ENCODE peak calls at places on chromosomes 4 and X, in five cellular contexts. One of them, this sample, is unnamed.

GRCh38 chr4:145618210-145618911 is 824 bp upstream of the MMAA start:
- DNase-seq in NCI-H510A treated with DMSO at 0.1 percent for 48 hours: no peak
- DNase-seq in COLO829: peak; percentile 20
- DNase-seq in ELR: peak; percentile 36
- DNase-seq in right atrium auricular region: no peak
- DNase-seq in this sample: peak; percentile 58

GRCh38 chrX:69493193-69493592 is 10.9 kb upstream of the NALF2 start:
- DNase-seq in NCI-H510A treated with DMSO at 0.1 percent for 48 hours: peak; percentile 32
- DNase-seq in right atrium auricular region: no peak
- DNase-seq in COLO829: peak; percentile 22
- DNase-seq in ELR: no peak
- DNase-seq in this sample: peak; percentile 65

GRCh38 chr4:132240094-132240493 is 909.0 kb upstream of the PCDH10 start:
- DNase-seq in ELR: no peak
- DNase-seq in COLO829: no peak
- DNase-seq in NCI-H510A treated with DMSO at 0.1 percent for 48 hours: no peak
- DNase-seq in right atrium auricular region: no peak
- DNase-seq in this sample: no peak

GRCh38 chr4:154045086-154045485 is 256.2 kb upstream of the SFRP2 start:
- DNase-seq in ELR: no peak
- DNase-seq in NCI-H510A treated with DMSO at 0.1 percent for 48 hours: no peak
- DNase-seq in right atrium auricular region: no peak
- DNase-seq in COLO829: no peak
- DNase-seq in this sample: no peak

GRCh38 chrX:73944582-73944947 is 359.4 kb upstream of the ZCCHC13 start:
- DNase-seq in COLO829: no peak
- DNase-seq in right atrium auricular region: no peak
- DNase-seq in NCI-H510A treated with DMSO at 0.1 percent for 48 hours: no peak
- DNase-seq in ELR: peak; percentile 26
- DNase-seq in this sample: peak; percentile 48

GRCh38 chrX:153573999-153574398 is 24.9 kb downstream of the CCNQ start:
- DNase-seq in ELR: no peak
- DNase-seq in right atrium auricular region: no peak
- DNase-seq in NCI-H510A treated with DMSO at 0.1 percent for 48 hours: no peak
- DNase-seq in COLO829: no peak
- DNase-seq in this sample: peak; percentile 77

GRCh38 chr4:80434238-80434637 is 98.7 kb downstream of the CFAP299 start:
- DNase-seq in ELR: peak; percentile 40
- DNase-seq in right atrium auricular region: no peak
- DNase-seq in NCI-H510A treated with DMSO at 0.1 percent for 48 hours: no peak
- DNase-seq in COLO829: no peak
- DNase-seq in this sample: peak; percentile 57

GRCh38 chrX:6693051-6693450 is 158.1 kb upstream of the VCX3A start:
- DNase-seq in NCI-H510A treated with DMSO at 0.1 percent for 48 hours: no peak
- DNase-seq in right atrium auricular region: no peak
- DNase-seq in COLO829: no peak
- DNase-seq in ELR: no peak
- DNase-seq in this sample: peak; percentile 27

GRCh38 chr4:30295652-30296051 is 424.5 kb upstream of the PCDH7 start:
- DNase-seq in right atrium auricular region: no peak
- DNase-seq in NCI-H510A treated with DMSO at 0.1 percent for 48 hours: no peak
- DNase-seq in ELR: no peak
- DNase-seq in COLO829: no peak
- DNase-seq in this sample: no peak

GRCh38 chr4:41709844-41710481 is 38.6 kb downstream of the PHOX2B start:
- DNase-seq in NCI-H510A treated with DMSO at 0.1 percent for 48 hours: peak; percentile 76
- DNase-seq in right atrium auricular region: no peak
- DNase-seq in ELR: peak; percentile 87
- DNase-seq in COLO829: peak; percentile 5
- DNase-seq in this sample: peak; percentile 29

GRCh38 chr4:14726441-14727405 is 275.6 kb upstream of the CPEB2 start:
- DNase-seq in right atrium auricular region: no peak
- DNase-seq in NCI-H510A treated with DMSO at 0.1 percent for 48 hours: peak; percentile 64
- DNase-seq in COLO829: no peak
- DNase-seq in ELR: peak; percentile 80
- DNase-seq in this sample: no peak

GRCh38 chr4:52550186-52550585 is 108.9 kb downstream of the USP46 start:
- DNase-seq in COLO829: no peak
- DNase-seq in right atrium auricular region: no peak
- DNase-seq in ELR: no peak
- DNase-seq in NCI-H510A treated with DMSO at 0.1 percent for 48 hours: no peak
- DNase-seq in this sample: no peak

GRCh38 chrX:68989865-68990606 is 161.2 kb downstream of the EFNB1 start:
- DNase-seq in COLO829: peak; percentile 15
- DNase-seq in right atrium auricular region: no peak
- DNase-seq in NCI-H510A treated with DMSO at 0.1 percent for 48 hours: no peak
- DNase-seq in ELR: peak; percentile 46
- DNase-seq in this sample: peak; percentile 91

GRCh38 chr4:71126719-71127118 is 133.3 kb downstream of the DCK start:
- DNase-seq in COLO829: no peak
- DNase-seq in NCI-H510A treated with DMSO at 0.1 percent for 48 hours: no peak
- DNase-seq in right atrium auricular region: no peak
- DNase-seq in ELR: peak; percentile 98
- DNase-seq in this sample: peak; percentile 81

GRCh38 chrX:123206222-123206621 is 22.1 kb downstream of the GRIA3 start:
- DNase-seq in COLO829: no peak
- DNase-seq in NCI-H510A treated with DMSO at 0.1 percent for 48 hours: no peak
- DNase-seq in right atrium auricular region: no peak
- DNase-seq in ELR: no peak
- DNase-seq in this sample: no peak

GRCh38 chrX:118116308-118117068 is at the start of gene KLHL13:
- DNase-seq in ELR: peak; percentile 15
- DNase-seq in right atrium auricular region: no peak
- DNase-seq in NCI-H510A treated with DMSO at 0.1 percent for 48 hours: peak; percentile 35
- DNase-seq in COLO829: peak; percentile 8
- DNase-seq in this sample: peak; percentile 82

GRCh38 chr4:8079916-8080753 is 78.5 kb downstream of the ABLIM2 start:
- DNase-seq in ELR: no peak
- DNase-seq in COLO829: no peak
- DNase-seq in right atrium auricular region: no peak
- DNase-seq in NCI-H510A treated with DMSO at 0.1 percent for 48 hours: no peak
- DNase-seq in this sample: peak; percentile 80

GRCh38 chr4:173652283-173652931 is 122.4 kb upstream of the HAND2 start:
- DNase-seq in NCI-H510A treated with DMSO at 0.1 percent for 48 hours: no peak
- DNase-seq in right atrium auricular region: no peak
- DNase-seq in ELR: no peak
- DNase-seq in COLO829: no peak
- DNase-seq in this sample: no peak

GRCh38 chrX:54920610-54921426 is at the start of gene TRO:
- DNase-seq in ELR: no peak
- DNase-seq in NCI-H510A treated with DMSO at 0.1 percent for 48 hours: peak; percentile 12
- DNase-seq in right atrium auricular region: no peak
- DNase-seq in COLO829: no peak
- DNase-seq in this sample: peak; percentile 54

GRCh38 chr4:98739718-98740117 is 81.3 kb upstream of the TSPAN5 start:
- DNase-seq in ELR: no peak
- DNase-seq in right atrium auricular region: no peak
- DNase-seq in NCI-H510A treated with DMSO at 0.1 percent for 48 hours: no peak
- DNase-seq in COLO829: no peak
- DNase-seq in this sample: no peak

GRCh38 chr4:26779674-26780073 is 81.0 kb upstream of the STIM2 start:
- DNase-seq in right atrium auricular region: no peak
- DNase-seq in NCI-H510A treated with DMSO at 0.1 percent for 48 hours: no peak
- DNase-seq in ELR: peak; percentile 35
- DNase-seq in COLO829: no peak
- DNase-seq in this sample: peak; percentile 48

GRCh38 chrX:39691724-39692123 is 406.0 kb downstream of the BCOR start:
- DNase-seq in right atrium auricular region: no peak
- DNase-seq in COLO829: no peak
- DNase-seq in ELR: no peak
- DNase-seq in NCI-H510A treated with DMSO at 0.1 percent for 48 hours: no peak
- DNase-seq in this sample: no peak

GRCh38 chr4:186887211-186887785 is 163.6 kb upstream of the FAT1 start:
- DNase-seq in right atrium auricular region: no peak
- DNase-seq in COLO829: no peak
- DNase-seq in NCI-H510A treated with DMSO at 0.1 percent for 48 hours: peak; percentile 3
- DNase-seq in ELR: no peak
- DNase-seq in this sample: peak; percentile 76

GRCh38 chr4:74218201-74218600 is 60.3 kb downstream of the MTHFD2L start:
- DNase-seq in NCI-H510A treated with DMSO at 0.1 percent for 48 hours: no peak
- DNase-seq in COLO829: no peak
- DNase-seq in ELR: peak; percentile 28
- DNase-seq in right atrium auricular region: no peak
- DNase-seq in this sample: no peak

GRCh38 chr4:38523524-38524448 is 140.2 kb upstream of the KLF3 start:
- DNase-seq in ELR: peak; percentile 2
- DNase-seq in right atrium auricular region: no peak
- DNase-seq in COLO829: peak; percentile 18
- DNase-seq in NCI-H510A treated with DMSO at 0.1 percent for 48 hours: no peak
- DNase-seq in this sample: peak; percentile 52

GRCh38 chr4:48970471-48970921 is 15.6 kb upstream of the CWH43 start:
- DNase-seq in COLO829: peak; percentile 72
- DNase-seq in ELR: peak; percentile 87
- DNase-seq in NCI-H510A treated with DMSO at 0.1 percent for 48 hours: no peak
- DNase-seq in right atrium auricular region: no peak
- DNase-seq in this sample: peak; percentile 73

GRCh38 chr4:166301266-166301665 is 428.2 kb downstream of the TLL1 start:
- DNase-seq in right atrium auricular region: no peak
- DNase-seq in ELR: no peak
- DNase-seq in NCI-H510A treated with DMSO at 0.1 percent for 48 hours: no peak
- DNase-seq in COLO829: no peak
- DNase-seq in this sample: no peak

GRCh38 chr4:2365913-2366210 is 52.6 kb downstream of the ZFYVE28 start:
- DNase-seq in ELR: no peak
- DNase-seq in COLO829: no peak
- DNase-seq in right atrium auricular region: no peak
- DNase-seq in NCI-H510A treated with DMSO at 0.1 percent for 48 hours: no peak
- DNase-seq in this sample: peak; percentile 38

GRCh38 chr4:94642561-94642866 is 115.2 kb upstream of the BMPR1B start:
- DNase-seq in right atrium auricular region: no peak
- DNase-seq in ELR: no peak
- DNase-seq in COLO829: no peak
- DNase-seq in NCI-H510A treated with DMSO at 0.1 percent for 48 hours: no peak
- DNase-seq in this sample: no peak

GRCh38 chrX:39534949-39535348 is 562.8 kb downstream of the BCOR start:
- DNase-seq in COLO829: no peak
- DNase-seq in ELR: no peak
- DNase-seq in right atrium auricular region: no peak
- DNase-seq in NCI-H510A treated with DMSO at 0.1 percent for 48 hours: no peak
- DNase-seq in this sample: no peak

GRCh38 chr4:53651142-53651720 is 59.9 kb upstream of the LNX1 start:
- DNase-seq in right atrium auricular region: no peak
- DNase-seq in COLO829: no peak
- DNase-seq in ELR: no peak
- DNase-seq in NCI-H510A treated with DMSO at 0.1 percent for 48 hours: no peak
- DNase-seq in this sample: no peak

GRCh38 chr4:56995525-56995924 is 16.8 kb downstream of the POLR2B start:
- DNase-seq in NCI-H510A treated with DMSO at 0.1 percent for 48 hours: no peak
- DNase-seq in COLO829: peak; percentile 64
- DNase-seq in right atrium auricular region: peak; percentile 86
- DNase-seq in ELR: no peak
- DNase-seq in this sample: peak; percentile 69

GRCh38 chrX:35680940-35681346 is 117.2 kb upstream of the MAGEB16 start:
- DNase-seq in ELR: no peak
- DNase-seq in NCI-H510A treated with DMSO at 0.1 percent for 48 hours: no peak
- DNase-seq in COLO829: no peak
- DNase-seq in right atrium auricular region: no peak
- DNase-seq in this sample: no peak

GRCh38 chrX:53357799-53358530 is 64.5 kb downstream of the SMC1A start:
- DNase-seq in right atrium auricular region: no peak
- DNase-seq in COLO829: no peak
- DNase-seq in ELR: peak; percentile 12
- DNase-seq in NCI-H510A treated with DMSO at 0.1 percent for 48 hours: no peak
- DNase-seq in this sample: peak; percentile 18

GRCh38 chrX:133307637-133308485 is 89.7 kb upstream of the TFDP3 start:
- DNase-seq in NCI-H510A treated with DMSO at 0.1 percent for 48 hours: no peak
- DNase-seq in right atrium auricular region: no peak
- DNase-seq in COLO829: no peak
- DNase-seq in ELR: no peak
- DNase-seq in this sample: no peak

GRCh38 chrX:40109288-40110008 is 11.7 kb upstream of the BCOR start:
- DNase-seq in COLO829: no peak
- DNase-seq in NCI-H510A treated with DMSO at 0.1 percent for 48 hours: peak; percentile 51
- DNase-seq in ELR: peak; percentile 71
- DNase-seq in right atrium auricular region: peak; percentile 72
- DNase-seq in this sample: peak; percentile 93